ENCODE peak calls at places on chromosome 4, in six cellular contexts. G, O, F, U, X and J are unnamed samples.
A peak's percentile ranks its signal among the peaks of the same experiment; 100 is the strongest.

GRCh38 chr4:33357121-33357520 is 2637.0 kb downstream of the PCDH7 start:
- DNase-seq in O (no peak), U (no peak), X (no peak), F (no peak), G (no peak), J (no peak)

GRCh38 chr4:134777626-134778025 is 576.0 kb upstream of the PABPC4L start:
- DNase-seq in F (peak; percentile 41), O (peak; percentile 3), U (no peak), X (no peak), G (peak; percentile 3), J (no peak)

GRCh38 chr4:102387552-102388150 is 42.4 kb upstream of the SLC39A8 start:
- DNase-seq in F (no peak), U (no peak), O (no peak), G (peak; percentile 13), X (no peak), J (peak; percentile 49)

GRCh38 chr4:74056114-74056857 is 17.8 kb upstream of the CXCL3 start:
- DNase-seq in F (no peak), U (peak; percentile 51), G (peak; percentile 57), O (peak; percentile 71), X (peak; percentile 52), J (peak; percentile 68)

GRCh38 chr4:183297675-183298074 is 22.4 kb downstream of the CLDN22 start:
- DNase-seq in X (no peak), U (no peak), F (no peak), G (no peak), O (no peak), J (no peak)

GRCh38 chr4:152606800-152607577 is 71.1 kb upstream of the FBXW7 start:
- DNase-seq in G (no peak), F (no peak), X (no peak), U (no peak), O (no peak), J (no peak)

GRCh38 chr4:4583606-4584005 is 41.8 kb upstream of the STX18 start:
- DNase-seq in U (peak; percentile 53), O (no peak), F (no peak), X (no peak), G (no peak), J (no peak)

GRCh38 chr4:120672558-120673147 is 249.9 kb downstream of the PRDM5 start:
- DNase-seq in F (no peak), O (no peak), U (no peak), G (peak; percentile 46), X (no peak), J (no peak)

GRCh38 chr4:154606728-154607723 is 5.4 kb downstream of the FGG start:
- DNase-seq in X (no peak), U (no peak), O (no peak), G (no peak), F (no peak), J (no peak)

GRCh38 chr4:156992943-156993342 is 21.3 kb upstream of the PDGFC start:
- DNase-seq in F (no peak), X (peak; percentile 77), O (no peak), G (peak; percentile 46), U (peak; percentile 70), J (peak; percentile 59)

GRCh38 chr4:100049872-100050271 is 99.8 kb upstream of the H2AZ1 start:
- DNase-seq in G (peak; percentile 25), O (no peak), X (peak; percentile 10), U (peak; percentile 43), F (no peak), J (no peak)

GRCh38 chr4:111930658-111931057 is 214.6 kb upstream of the FAM241A start:
- DNase-seq in X (no peak), U (peak; percentile 63), F (no peak), G (peak; percentile 11), O (no peak), J (no peak)

GRCh38 chr4:158193171-158193749 is 17.0 kb upstream of the TMEM144 start:
- DNase-seq in F (peak; percentile 37), G (peak; percentile 7), X (peak; percentile 31), O (peak; percentile 28), U (no peak), J (peak; percentile 32)

GRCh38 chr4:180563977-180564376 is 1679.2 kb upstream of the TENM3 start:
- DNase-seq in O (no peak), G (peak; percentile 7), F (no peak), U (no peak), X (no peak), J (no peak)

GRCh38 chr4:57233391-57233790 is 123.2 kb upstream of the IGFBP7 start:
- DNase-seq in O (peak; percentile 3), G (peak; percentile 61), X (peak; percentile 28), F (no peak), U (peak; percentile 37), J (peak; percentile 20)

GRCh38 chr4:106104276-106104675 is 209.0 kb downstream of the NPNT start:
- DNase-seq in F (no peak), X (no peak), O (no peak), G (peak; percentile 32), U (no peak), J (no peak)

GRCh38 chr4:173211838-173212237 is 43.2 kb downstream of the GALNT7 start:
- DNase-seq in G (peak; percentile 89), X (peak; percentile 78), U (peak; percentile 87), O (peak; percentile 58), F (no peak), J (peak; percentile 55)

GRCh38 chr4:73701116-73701515 is 39.3 kb upstream of the CXCL8 start:
- DNase-seq in U (peak; percentile 40), X (peak; percentile 32), F (no peak), O (no peak), G (peak; percentile 56), J (peak; percentile 28)

GRCh38 chr4:148273501-148273986 is 168.7 kb downstream of the NR3C2 start:
- DNase-seq in X (no peak), O (no peak), F (no peak), G (no peak), U (no peak), J (no peak)

GRCh38 chr4:22661443-22661842 is 31.3 kb upstream of the GBA3 start:
- DNase-seq in G (peak; percentile 18), O (no peak), U (peak; percentile 14), F (no peak), X (peak; percentile 2), J (peak; percentile 37)

GRCh38 chr4:113502476-113502875 is 259.1 kb downstream of the CAMK2D start:
- DNase-seq in F (no peak), X (peak; percentile 50), O (no peak), U (peak; percentile 91), G (peak; percentile 13), J (peak; percentile 12)

GRCh38 chr4:167550021-167550420 is 315.7 kb upstream of the SPOCK3 start:
- DNase-seq in F (no peak), X (no peak), U (no peak), G (no peak), O (no peak), J (peak; percentile 3)

GRCh38 chr4:98710831-98711230 is 52.4 kb upstream of the TSPAN5 start:
- DNase-seq in F (no peak), O (no peak), U (no peak), G (peak; percentile 31), X (no peak), J (no peak)

GRCh38 chr4:19883841-19884240 is 367.9 kb upstream of the SLIT2 start:
- DNase-seq in G (peak; percentile 1), O (no peak), X (peak; percentile 65), F (no peak), U (no peak), J (peak; percentile 14)
- TF ChIP-seq CTCF in G (no peak), O (no peak), X (no peak), F (no peak), U (no peak), J (no peak)

GRCh38 chr4:38856046-38856445 is 571 bp downstream of the TLR6 start:
- DNase-seq in F (no peak), X (no peak), U (peak; percentile 12), O (peak; percentile 39), G (no peak), J (no peak)

GRCh38 chr4:38859501-38859900 is 2.9 kb upstream of the TLR6 start:
- DNase-seq in U (no peak), F (no peak), O (no peak), X (no peak), G (no peak), J (no peak)

GRCh38 chr4:38856524-38857337 is at the start of gene TLR6:
- DNase-seq in O (peak; percentile 88), G (peak; percentile 48), F (peak; percentile 69), U (peak; percentile 78), X (peak; percentile 68), J (peak; percentile 64)

GRCh38 chr4:38858097-38858420 is 1.4 kb upstream of the TLR6 start:
- DNase-seq in X (no peak), U (no peak), F (no peak), O (no peak), G (no peak), J (no peak)

DNA sequence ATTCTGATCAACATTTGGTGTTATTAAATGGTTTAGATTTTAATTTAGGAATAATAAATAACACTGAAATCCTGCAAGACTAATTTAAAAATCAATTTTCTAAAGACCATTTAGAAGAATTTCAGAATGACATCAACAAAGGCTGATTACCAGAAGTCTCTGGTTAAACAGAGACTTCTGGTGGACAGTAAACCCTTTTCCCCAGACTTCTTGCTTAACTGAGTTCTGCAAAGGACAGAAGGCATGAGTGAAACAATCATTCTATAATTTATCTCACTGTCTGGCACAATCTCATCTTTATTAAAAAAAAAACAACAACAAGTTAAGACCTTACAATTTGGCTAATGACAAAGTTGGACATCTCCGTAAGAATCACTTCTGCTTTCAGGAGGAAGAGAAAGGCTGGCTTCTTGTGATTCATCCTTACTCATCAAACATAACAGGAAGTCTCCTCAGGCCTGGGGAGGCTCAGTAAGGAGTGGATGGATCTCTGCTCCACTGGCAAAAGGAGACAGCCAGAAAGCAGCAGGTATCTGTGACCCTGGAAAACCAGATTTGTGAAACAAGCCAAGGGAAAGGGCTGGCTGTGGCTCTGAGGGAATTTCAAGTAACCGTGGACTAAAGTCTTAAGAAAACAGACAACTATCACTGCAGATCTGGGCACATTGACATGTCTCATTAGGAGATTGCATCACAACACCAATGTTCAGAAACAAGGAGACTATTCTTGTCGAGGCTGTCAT is 908 bp upstream of the TLR6 start:
- DNase-seq in G (peak; percentile 93), U (peak; percentile 92), X (peak; percentile 94), F (no peak), O (peak; percentile 88), J (peak; percentile 86)
- H3K4me3 ChIP-seq in G (peak overlapping the region; percentile 1), U (no peak overlapping the region), X (peak overlapping the region; percentile 31), F (no peak overlapping the region), O (peak overlapping the region; percentile 49), J (peak overlapping the region; percentile 29)

GRCh38 chr4:92305148-92305877 is 1.5 kb downstream of the GRID2 start:
- DNase-seq in F (no peak), X (peak; percentile 32), O (peak; percentile 27), G (peak; percentile 72), U (peak; percentile 29), J (peak; percentile 37)
- TF ChIP-seq CTCF in F (no peak), X (no peak), O (no peak), G (no peak), U (no peak), J (no peak)

GRCh38 chr4:133145241-133145640 is 3.9 kb upstream of the PCDH10 start:
- DNase-seq in O (no peak), X (no peak), U (no peak), F (no peak), G (no peak), J (no peak)

GRCh38 chr4:133146574-133147198 is 2.4 kb upstream of the PCDH10 start:
- DNase-seq in U (no peak), O (peak; percentile 40), F (peak; percentile 29), G (peak; percentile 53), X (peak; percentile 40), J (peak; percentile 56)

GRCh38 chr4:133145758-133146157 is 3.3 kb upstream of the PCDH10 start:
- DNase-seq in O (no peak), X (no peak), F (no peak), U (no peak), G (no peak), J (no peak)

GRCh38 chr4:133147365-133147821 is 1.7 kb upstream of the PCDH10 start:
- DNase-seq in F (no peak), O (peak; percentile 18), G (no peak), X (no peak), U (no peak), J (no peak)

GRCh38 chr4:133146192-133146573 is 2.9 kb upstream of the PCDH10 start:
- DNase-seq in F (no peak), X (no peak), G (no peak), U (no peak), O (no peak), J (no peak)
- H3K4me3 ChIP-seq in F (no peak overlapping the region), X (no peak overlapping the region), G (peak overlapping the region; percentile 59), U (no peak overlapping the region), O (peak overlapping the region; percentile 52), J (peak overlapping the region; percentile 56)